ENCODE peak calls at places on chromosomes 12 and 14, in seven cellular contexts. J is HEK293T; G is naive thymus-derived CD8-positive, alpha-beta T cell; R is CD4-positive, CD25-positive, alpha-beta regulatory T cell; B is stimulated activated CD4-positive, alpha-beta T cell treated with anti-CD3 and anti-CD28 coated beads, Interleukin-15, amount 100 ng/mL, for 24 hours; W is activated CD4-positive, alpha-beta T cell treated with anti-CD3 and anti-CD28 coated beads for 24 hours; T is caudate nucleus. K is an unnamed sample.

GRCh38 chr12:47785887-47786661 is 13.0 kb downstream of the SLC48A1 start:
- DNase-seq in J (no peak), G (no peak), R (no peak), B (peak; percentile 51), W (no peak), T (no peak), K (no peak)

GRCh38 chr12:62260733-62261683 is 804 bp downstream of the USP15 start:
- DNase-seq in J (peak; percentile 38), G (peak; percentile 21), R (peak; percentile 63), B (peak; percentile 56), W (peak; percentile 15), T (peak; percentile 41), K (peak; percentile 86)

GRCh38 chr14:100783630-100784321 is 42.1 kb upstream of the MEG3 start:
- DNase-seq in J (no peak), G (no peak), R (no peak), B (no peak), W (no peak), T (no peak), K (no peak)

GRCh38 chr14:64736271-64737131 is 32.3 kb downstream of the PLEKHG3 start:
- DNase-seq in J (no peak), G (no peak), R (no peak), B (no peak), W (no peak), T (no peak), K (peak; percentile 70)

GRCh38 chr12:65534105-65534841 is 255.8 kb downstream of the MSRB3 start:
- DNase-seq in J (no peak), G (no peak), R (no peak), B (no peak), W (no peak), T (no peak), K (no peak)

GRCh38 chr14:74271365-74271764 is 31.4 kb downstream of the ABCD4 start:
- DNase-seq in J (no peak), G (no peak), R (no peak), B (no peak), W (no peak), T (no peak), K (no peak)

GRCh38 chr14:74583689-74584434 is 28.2 kb downstream of the LTBP2 start:
- DNase-seq in J (no peak), G (no peak), R (no peak), B (peak; percentile 46), W (peak; percentile 15), T (no peak), K (no peak)

GRCh38 chr12:79367016-79367575 is 323.7 kb downstream of the PAWR start:
- DNase-seq in J (no peak), G (no peak), R (no peak), B (no peak), W (no peak), T (no peak), K (no peak)

GRCh38 chr12:49945394-49946080 is 5.0 kb upstream of the AQP2 start:
- DNase-seq in J (peak; percentile 92), G (peak; percentile 68), R (peak; percentile 69), B (peak; percentile 94), W (peak; percentile 84), T (peak; percentile 77), K (peak; percentile 59)

GRCh38 chr12:19002192-19002591 is 127.3 kb upstream of the PLEKHA5 start:
- DNase-seq in J (no peak), G (no peak), R (no peak), B (no peak), W (no peak), T (no peak), K (no peak)

GRCh38 chr12:11981174-11981733 is 89.5 kb upstream of the BCL2L14 start:
- DNase-seq in J (no peak), G (no peak), R (peak; percentile 41), B (peak; percentile 61), W (peak; percentile 23), T (no peak), K (no peak)

GRCh38 chr12:90333939-90334338 is 621.0 kb downstream of the CCER1 start:
- DNase-seq in J (no peak), G (no peak), R (no peak), B (no peak), W (no peak), T (no peak), K (no peak)

GRCh38 chr12:55051197-55051920 is 31.6 kb downstream of the NEUROD4 start:
- DNase-seq in J (no peak), G (no peak), R (no peak), B (no peak), W (no peak), T (no peak), K (no peak)

GRCh38 chr12:106919910-106920544 is 35.7 kb upstream of the TMEM263 start:
- DNase-seq in J (peak; percentile 53), G (no peak), R (no peak), B (peak; percentile 19), W (peak; percentile 15), T (no peak), K (no peak)

GRCh38 chr12:31732926-31733548 is 4.2 kb upstream of the AMN1 start:
- DNase-seq in J (no peak), G (no peak), R (no peak), B (peak; percentile 45), W (peak; percentile 23), T (no peak), K (no peak)

GRCh38 chr14:42535397-42535796 is 928.7 kb downstream of the LRFN5 start:
- DNase-seq in J (no peak), G (no peak), R (no peak), B (no peak), W (no peak), T (no peak), K (no peak)

GRCh38 chr12:109716512-109717389 is 3.1 kb downstream of the FAM222A start:
- DNase-seq in J (no peak), G (no peak), R (no peak), B (no peak), W (no peak), T (peak; percentile 55), K (no peak)

GRCh38 chr14:77268989-77269595 is 1.9 kb downstream of the NGB start:
- DNase-seq in J (no peak), G (no peak), R (no peak), B (no peak), W (no peak), T (no peak), K (no peak)

GRCh38 chr12:100163416-100164152 is 20.9 kb upstream of the BLTP3B start:
- DNase-seq in J (peak; percentile 89), G (peak; percentile 53), R (peak; percentile 39), B (peak; percentile 79), W (peak; percentile 49), T (peak; percentile 52), K (peak; percentile 58)

GRCh38 chr12:48000878-48001321 is 3.4 kb downstream of the COL2A1 start:
- DNase-seq in J (peak; percentile 73), G (no peak), R (no peak), B (peak; percentile 31), W (no peak), T (no peak), K (peak; percentile 51)

GRCh38 chr14:52010173-52010693 is 20.9 kb downstream of the RTRAF start:
- DNase-seq in J (no peak), G (no peak), R (no peak), B (no peak), W (no peak), T (no peak), K (no peak)

GRCh38 chr12:88836156-88836555 is 255.9 kb upstream of the KITLG start:
- DNase-seq in J (no peak), G (no peak), R (no peak), B (no peak), W (no peak), T (no peak), K (no peak)

GRCh38 chr14:59020382-59020781 is 168.1 kb upstream of the DAAM1 start:
- DNase-seq in J (peak; percentile 33), G (no peak), R (no peak), B (peak; percentile 4), W (no peak), T (no peak), K (no peak)

GRCh38 chr14:58138065-58138718 is 13.8 kb downstream of the ARMH4 start:
- DNase-seq in J (no peak), G (no peak), R (no peak), B (peak; percentile 6), W (no peak), T (no peak), K (no peak)

GRCh38 chr14:102913341-102914211 is 8.9 kb upstream of the AMN start:
- DNase-seq in J (no peak), G (no peak), R (no peak), B (no peak), W (no peak), T (no peak), K (no peak)

GRCh38 chr14:98959958-98960616 is 311.9 kb downstream of the BCL11B start:
- DNase-seq in J (no peak), G (no peak), R (no peak), B (no peak), W (no peak), T (no peak), K (no peak)

GRCh38 chr14:30648471-30648870 is 26.4 kb downstream of the SCFD1 start:
- DNase-seq in J (no peak), G (no peak), R (no peak), B (no peak), W (no peak), T (no peak), K (no peak)

GRCh38 chr12:1656894-1657293 is 27.9 kb downstream of the WNT5B start:
- DNase-seq in J (no peak), G (no peak), R (no peak), B (no peak), W (no peak), T (no peak), K (no peak)

GRCh38 chr12:24909667-24910066 is 39.2 kb downstream of the BCAT1 start:
- DNase-seq in J (no peak), G (no peak), R (no peak), B (no peak), W (no peak), T (no peak), K (no peak)

GRCh38 chr12:26047401-26048226 is 77.2 kb downstream of the BHLHE41 start:
- DNase-seq in J (no peak), G (no peak), R (no peak), B (no peak), W (no peak), T (no peak), K (no peak)

GRCh38 chr12:19846561-19846960 is 407.3 kb downstream of the AEBP2 start:
- DNase-seq in J (no peak), G (no peak), R (no peak), B (no peak), W (no peak), T (no peak), K (no peak)

GRCh38 chr14:69610020-69610858 is 1.2 kb upstream of the SUSD6 start:
- DNase-seq in J (no peak), G (no peak), R (no peak), B (no peak), W (no peak), T (no peak), K (peak; percentile 67)

GRCh38 chr12:64653123-64653522 is 42.8 kb downstream of the RASSF3 start:
- DNase-seq in J (no peak), G (no peak), R (no peak), B (no peak), W (no peak), T (no peak), K (no peak)

GRCh38 chr12:109743076-109743910 is 29.7 kb downstream of the FAM222A start:
- DNase-seq in J (no peak), G (no peak), R (no peak), B (no peak), W (no peak), T (no peak), K (peak; percentile 39)

GRCh38 chr12:53049582-53050318 is at the start of gene TNS2:
- DNase-seq in J (no peak), G (no peak), R (no peak), B (no peak), W (no peak), T (no peak), K (no peak)

GRCh38 chr12:122894173-122895121 is 1.5 kb downstream of the VPS37B start:
- DNase-seq in J (no peak), G (no peak), R (no peak), B (no peak), W (no peak), T (peak; percentile 24), K (peak; percentile 68)

GRCh38 chr12:122980192-122981035 is at the start of gene ARL6IP4:
- DNase-seq in J (peak; percentile 73), G (peak; percentile 56), R (peak; percentile 52), B (peak; percentile 80), W (peak; percentile 48), T (peak; percentile 63), K (peak; percentile 67)

GRCh38 chr14:101227611-101228594 is 324.4 kb upstream of the RTL1 start:
- DNase-seq in J (no peak), G (no peak), R (no peak), B (no peak), W (no peak), T (no peak), K (no peak)